ENCODE peak calls at places on chromosomes 4 and X, in ten cellular contexts. U, E, A, Y, F, N, T, J, H and P are unnamed samples.

GRCh38 chr4:112633477-112634235 is 3.1 kb downstream of the ZGRF1 start:
- DNase-seq in J (peak), F (peak), E (no peak), N (no peak), U (no peak), T (no peak), A (no peak), Y (peak), H (peak), P (no peak)

GRCh38 chr4:187059031-187059430 is 335.4 kb upstream of the FAT1 start:
- DNase-seq in H (no peak), J (no peak), A (no peak), Y (no peak), F (no peak), T (no peak), U (no peak), N (no peak), E (no peak), P (no peak)

GRCh38 chr4:86967061-86967460 is 32.2 kb downstream of the AFF1 start:
- DNase-seq in A (no peak), T (no peak), N (no peak), U (no peak), E (no peak), Y (no peak), F (no peak), J (no peak), H (no peak), P (no peak)

GRCh38 chr4:9980898-9981297 is 40.4 kb downstream of the SLC2A9 start:
- DNase-seq in U (no peak), E (no peak), N (no peak), A (no peak), J (no peak), T (no peak), H (no peak), F (no peak), Y (no peak), P (no peak)

GRCh38 chr4:579543-580175 is 3.6 kb upstream of the TMEM271 start:
- DNase-seq in T (no peak), N (no peak), H (no peak), J (no peak), A (no peak), Y (no peak), U (no peak), E (no peak), F (no peak), P (no peak)

GRCh38 chr4:10161840-10162239 is 45.2 kb upstream of the WDR1 start:
- DNase-seq in N (no peak), E (no peak), F (no peak), U (no peak), Y (no peak), T (peak), A (no peak), J (no peak), H (peak), P (peak)

GRCh38 chr4:146520894-146521542 is 722 bp downstream of the SLC10A7 start:
- DNase-seq in H (peak), U (no peak), E (no peak), T (peak), A (no peak), J (peak), N (no peak), Y (peak), F (peak), P (peak)

GRCh38 chr4:185801471-185801870 is 10.5 kb downstream of the SORBS2 start:
- DNase-seq in H (no peak), A (no peak), T (no peak), E (no peak), N (no peak), U (no peak), Y (no peak), J (no peak), F (no peak), P (no peak)

GRCh38 chr4:111269439-111269838 is 646.6 kb upstream of the PITX2 start:
- DNase-seq in F (no peak), U (no peak), E (no peak), Y (no peak), H (no peak), A (no peak), J (no peak), T (no peak), N (no peak), P (no peak)

GRCh38 chr4:146099585-146099984 is 75.9 kb upstream of the LSM6 start:
- DNase-seq in A (no peak), U (no peak), J (no peak), T (no peak), N (no peak), F (no peak), Y (no peak), E (no peak), H (no peak), P (no peak)

GRCh38 chr4:135838889-135839288 is 1637.3 kb upstream of the PABPC4L start:
- DNase-seq in H (no peak), N (no peak), J (peak), F (peak), T (no peak), A (no peak), E (no peak), U (no peak), Y (peak), P (no peak)

GRCh38 chr4:80916770-80917169 is 113.7 kb upstream of the BMP3 start:
- DNase-seq in E (no peak), Y (no peak), N (no peak), F (no peak), U (no peak), H (no peak), A (no peak), T (no peak), J (no peak), P (no peak)

GRCh38 chrX:19649227-19650009 is 134.1 kb upstream of the MAP3K15 start:
- DNase-seq in U (no peak), J (no peak), T (no peak), H (no peak), Y (no peak), A (no peak), N (no peak), F (no peak), E (no peak), P (no peak)

GRCh38 chrX:150012647-150013046 is 74.4 kb upstream of the EOLA2 start:
- DNase-seq in Y (no peak), T (no peak), E (no peak), J (no peak), H (no peak), U (no peak), F (no peak), N (no peak), A (no peak), P (no peak)

GRCh38 chr4:54065282-54066087 is 1.1 kb upstream of the CHIC2 start:
- DNase-seq in U (no peak), F (peak), H (no peak), A (no peak), Y (no peak), T (no peak), J (no peak), N (no peak), E (no peak), P (no peak)

GRCh38 chr4:136012250-136012649 is 1520.0 kb downstream of the PCDH18 start:
- DNase-seq in E (no peak), H (no peak), N (no peak), U (no peak), T (no peak), Y (peak), F (no peak), A (no peak), J (no peak), P (no peak)